ENCODE peak calls at places on chromosome 6, in five cellular contexts. K is CD8-positive, alpha-beta T cell; J is H1; S is Caco-2; E is GM23248. O is an unnamed sample. For H3K4me1, the result is how much of the 10 kb centered on the place peaks cover.

GRCh38 chr6:151709329-151709728 is 98.2 kb upstream of the ESR1 start:
- DNase-seq in K (no peak), J (no peak), S (no peak), E (no peak), O (no peak)

GRCh38 chr6:144093658-144094057 is 1.7 kb downstream of the SF3B5 start:
- DNase-seq in K (no peak), J (no peak), S (no peak), E (no peak), O (no peak)

GRCh38 chr6:134123666-134124208 is 71.3 kb upstream of the SLC2A12 start:
- DNase-seq in K (peak), J (no peak), S (peak), E (peak), O (peak)

GRCh38 chr6:163384510-163384909 is 30.0 kb upstream of the QKI start:
- DNase-seq in K (no peak), J (no peak), S (no peak), E (no peak), O (no peak)

GRCh38 chr6:28001751-28002150 is 44.7 kb downstream of the OR2B6 start:
- DNase-seq in K (no peak), J (no peak), S (no peak), E (no peak), O (no peak)

GRCh38 chr6:33772114-33772830 is 16.7 kb downstream of the LEMD2 start:
- DNase-seq in K (no peak), J (no peak), S (no peak), E (peak), O (no peak)

GRCh38 chr6:134550604-134551003 is 232.7 kb upstream of the SGK1 start:
- DNase-seq in K (no peak), J (no peak), S (no peak), E (peak), O (peak)

GRCh38 chr6:36839819-36840379 is 655 bp upstream of the CPNE5 start:
- DNase-seq in K (peak), J (no peak), S (peak), E (peak), O (no peak)

GRCh38 chr6:17725083-17725482 is 18.4 kb upstream of the NUP153 start:
- DNase-seq in K (no peak), J (peak), S (peak), E (peak), O (no peak)

GRCh38 chr6:36544228-36544627 is 3.1 kb downstream of the STK38 start:
- DNase-seq in K (peak), J (no peak), S (no peak), E (peak), O (no peak)

GRCh38 chr6:63066053-63066704 is 145.1 kb upstream of the FKBP1C start:
- DNase-seq in K (no peak), J (no peak), S (peak), E (no peak), O (no peak)

GRCh38 chr6:157535354-157536217 is 154.6 kb downstream of the ZDHHC14 start:
- DNase-seq in K (no peak), J (no peak), S (no peak), E (peak), O (no peak)

DNA sequence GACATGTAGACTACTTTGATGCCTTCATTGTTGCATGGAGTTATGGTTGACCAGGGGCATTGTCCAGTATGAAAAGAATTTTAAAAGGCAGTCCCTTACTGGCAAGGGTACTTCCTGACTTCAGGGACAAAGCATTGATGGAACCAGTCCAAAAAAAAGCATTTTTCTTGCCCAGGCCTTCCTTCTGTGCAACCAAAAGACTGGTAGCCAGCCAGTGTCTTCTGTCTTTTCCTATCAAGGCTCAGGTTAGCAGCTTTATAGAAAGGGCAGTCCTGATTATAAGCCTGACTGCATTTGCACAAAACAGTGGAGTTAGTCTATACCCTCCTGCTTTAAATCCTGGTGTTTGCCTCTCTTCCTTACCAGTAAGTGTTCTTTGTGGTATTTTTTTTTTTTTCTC is 33.8 kb downstream of the SCAF8 start:
- DNase-seq in K (no peak), J (no peak), S (no peak), E (peak), O (no peak)
- H3K4me1 ChIP-seq in K (half or more), J (under half), S (under half), E (under half), O (under half)

DNA sequence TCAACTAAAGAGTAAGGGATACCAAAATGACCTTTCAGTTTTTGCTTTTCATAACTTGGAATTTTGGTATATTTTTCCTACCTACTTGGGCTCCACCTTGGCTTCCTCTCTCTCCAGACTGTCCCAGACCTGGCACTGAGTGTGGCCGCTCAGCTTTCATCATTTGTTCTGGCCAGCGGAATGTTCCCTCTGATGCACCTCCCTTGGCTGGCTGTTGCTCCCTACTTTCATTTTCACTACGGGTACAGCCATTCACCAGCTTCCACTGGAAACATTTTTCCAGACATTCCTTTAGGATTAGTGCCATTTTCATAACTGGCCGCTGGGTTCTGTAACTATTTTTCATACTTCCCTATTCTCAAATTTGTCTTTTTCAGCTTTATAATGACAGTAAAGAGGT is 487.4 kb downstream of the TENT5A start:
- DNase-seq in K (no peak), J (no peak), S (no peak), E (peak), O (no peak)
- H3K4me3 ChIP-seq in K (no peak), J (no peak), S (no peak), E (peak), O (no peak)

GRCh38 chr6:170294813-170295518 is 4.1 kb upstream of the DLL1 start:
- DNase-seq in K (no peak), J (no peak), S (no peak), E (no peak), O (no peak)
- H3K4me1 ChIP-seq in K (under half), J (under half), S (under half), E (under half), O (under half)

GRCh38 chr6:70414813-70415212 is 1.5 kb downstream of the FAM135A start:
- DNase-seq in K (no peak), J (no peak), S (no peak), E (peak), O (no peak)

GRCh38 chr6:70413829-70414494 is 654 bp downstream of the FAM135A start:
- DNase-seq in K (no peak), J (no peak), S (no peak), E (peak), O (no peak)

GRCh38 chr6:70413114-70413828 is at the start of gene FAM135A:
- DNase-seq in K (peak), J (peak), S (peak), E (peak), O (peak)

GRCh38 chr6:70415247-70415646 is 1.9 kb downstream of the FAM135A start:
- DNase-seq in K (no peak), J (no peak), S (no peak), E (no peak), O (no peak)

DNA sequence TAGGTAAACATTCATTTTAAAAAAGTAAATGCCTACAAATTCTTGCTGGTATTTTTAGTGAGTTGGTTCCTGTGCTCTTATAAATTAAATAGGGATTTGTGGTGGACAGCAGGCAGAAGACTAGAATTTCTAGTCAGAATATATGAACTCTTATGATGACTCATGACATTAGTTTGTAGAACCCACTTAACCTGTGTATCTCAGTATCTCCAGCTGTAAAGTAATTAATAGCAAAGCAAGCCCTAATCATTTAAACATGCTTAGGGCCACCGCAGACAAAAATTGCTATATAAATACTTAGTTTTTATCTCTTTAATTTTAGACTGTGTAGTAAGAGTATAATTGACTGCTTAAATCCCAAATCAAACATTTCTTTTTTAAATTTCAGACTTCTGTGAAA is 2.4 kb downstream of the FAM135A start:
- DNase-seq in K (no peak), J (no peak), S (no peak), E (peak), O (no peak)
- H3K4me3 ChIP-seq in K (no peak), J (no peak), S (no peak), E (no peak), O (no peak)

GRCh38 chr6:299050-299980 is 7.0 kb downstream of the DUSP22 start:
- DNase-seq in K (no peak), J (no peak), S (no peak), E (no peak), O (no peak)
- H3K4me1 ChIP-seq in K (under half), J (under half), S (under half), E (under half), O (under half)

GRCh38 chr6:1611322-1611571 is 1.5 kb downstream of the FOXC1 start:
- DNase-seq in K (no peak), J (no peak), S (peak), E (peak), O (no peak)

GRCh38 chr6:1611572-1612385 is 2.1 kb downstream of the FOXC1 start:
- DNase-seq in K (no peak), J (no peak), S (peak), E (peak), O (no peak)

GRCh38 chr6:1608976-1609661 is 596 bp upstream of the FOXC1 start:
- DNase-seq in K (no peak), J (no peak), S (peak), E (peak), O (no peak)

GRCh38 chr6:1609662-1610496 is at the start of gene FOXC1:
- DNase-seq in K (no peak), J (no peak), S (peak), E (peak), O (no peak)

GRCh38 chr6:1610497-1611321 is 994 bp downstream of the FOXC1 start:
- DNase-seq in K (no peak), J (no peak), S (peak), E (peak), O (no peak)
- H3K4me3 ChIP-seq in K (peak), J (no peak), S (peak), E (peak), O (peak)

O was measured in iPS DF 6.9.